ENCODE peak calls at places on chromosomes 13 and 19, in six cellular contexts. M is tibial nerve, Y is SK-N-SH, W is thoracic aorta, G is pancreas, A is left lung. O is an unnamed sample.

GRCh38 chr13:24306632-24307031 is 2.7 kb upstream of the C1QTNF9 start:
- DNase-seq in M (no peak), W (no peak), Y (no peak), A (no peak), G (no peak), O (no peak)

GRCh38 chr19:7512400-7512851 is 3.5 kb upstream of the ZNF358 start:
- DNase-seq in A (peak), M (no peak), G (no peak), Y (no peak), W (no peak), O (no peak)

GRCh38 chr13:43195551-43195950 is 172.2 kb downstream of the DNAJC15 start:
- DNase-seq in M (no peak), G (no peak), Y (no peak), A (no peak), W (no peak), O (no peak)

GRCh38 chr13:99859178-99860177 is 112.1 kb downstream of the ZIC5 start:
- DNase-seq in G (no peak), W (no peak), A (peak), Y (no peak), M (no peak), O (no peak)

GRCh38 chr13:74024314-74024713 is 109.9 kb downstream of the KLF12 start:
- DNase-seq in G (no peak), A (no peak), W (no peak), M (no peak), Y (no peak), O (no peak)

GRCh38 chr19:8459520-8460260 is 14.9 kb downstream of the HNRNPM start:
- DNase-seq in A (no peak), G (no peak), Y (no peak), M (no peak), W (no peak), O (no peak)

GRCh38 chr19:51788936-51789795 is 5.8 kb upstream of the FPR3 start:
- DNase-seq in W (no peak), Y (no peak), M (no peak), A (no peak), G (no peak), O (no peak)

GRCh38 chr19:31270897-31271568 is 78.2 kb downstream of the TSHZ3 start:
- DNase-seq in Y (no peak), A (no peak), W (no peak), G (no peak), M (no peak), O (no peak)

GRCh38 chr19:22708983-22709382 is 74.9 kb downstream of the ZNF492 start:
- DNase-seq in Y (no peak), G (no peak), W (no peak), A (peak), M (no peak), O (no peak)

GRCh38 chr13:37701306-37701705 is 102.7 kb upstream of the POSTN start:
- DNase-seq in W (no peak), M (no peak), G (no peak), Y (no peak), A (no peak), O (no peak)

GRCh38 chr19:17580470-17581000 is 25.1 kb downstream of the COLGALT1 start:
- DNase-seq in A (no peak), M (no peak), G (no peak), Y (no peak), W (no peak), O (no peak)
- H3K27ac ChIP-seq in A (no peak), M (no peak), G (no peak), Y (no peak), W (no peak), O (no peak)

GRCh38 chr19:4742717-4743646 is 19.3 kb upstream of the DPP9 start:
- DNase-seq in A (no peak), M (no peak), W (no peak), Y (peak), G (no peak), O (no peak)

GRCh38 chr19:4745986-4746385 is 22.3 kb upstream of the DPP9 start:
- DNase-seq in W (no peak), Y (no peak), A (no peak), M (no peak), G (no peak), O (no peak)

GRCh38 chr19:4748589-4748988 is 24.9 kb upstream of the DPP9 start:
- DNase-seq in G (no peak), A (no peak), W (no peak), M (no peak), Y (no peak), O (peak)

GRCh38 chr19:4748185-4748584 is 24.5 kb upstream of the DPP9 start:
- DNase-seq in M (no peak), A (no peak), Y (no peak), G (no peak), W (no peak), O (no peak)

GRCh38 chr19:4744451-4745170 is 21.0 kb upstream of the DPP9 start:
- DNase-seq in W (no peak), M (no peak), G (no peak), Y (no peak), A (no peak), O (no peak)
- H3K27ac ChIP-seq in W (peak), M (peak), G (peak), Y (peak), A (no peak), O (no peak)

GRCh38 chr19:4873930-4874329 is 6.5 kb upstream of the PLIN3 start:
- DNase-seq in W (no peak), Y (no peak), A (no peak), G (no peak), M (no peak), O (no peak)

GRCh38 chr19:4879041-4879440 is 11.6 kb upstream of the PLIN3 start:
- DNase-seq in Y (no peak), A (no peak), W (no peak), G (no peak), M (no peak), O (no peak)

GRCh38 chr19:4877753-4878490 is 10.5 kb upstream of the PLIN3 start:
- DNase-seq in G (no peak), W (peak), Y (peak), A (no peak), M (peak), O (peak)

DNA sequence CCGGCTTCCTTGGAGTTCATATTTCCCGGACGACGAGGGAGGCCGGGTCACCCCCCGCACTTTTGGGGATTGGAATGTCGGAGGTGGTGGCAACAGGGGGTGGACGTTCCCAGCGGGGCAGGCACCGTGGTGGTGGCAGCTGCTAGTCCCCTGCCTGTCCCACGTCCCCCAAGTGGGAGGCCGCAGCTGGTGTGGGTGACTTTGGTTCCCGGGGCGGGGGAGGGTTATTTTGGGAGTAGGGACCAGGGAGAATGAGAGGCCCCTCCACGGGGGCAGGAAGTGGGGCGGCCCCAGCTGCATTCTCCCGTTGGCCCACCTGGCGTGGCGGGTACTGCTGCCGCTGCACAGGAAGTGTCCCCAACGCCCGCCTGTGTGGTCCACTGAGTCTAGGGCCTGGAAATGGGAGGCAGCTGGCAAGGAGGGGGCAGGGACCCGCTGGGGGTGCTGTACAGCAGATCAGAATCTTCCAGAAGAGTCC is 11.1 kb upstream of the PLIN3 start:
- DNase-seq in A (no peak), Y (no peak), G (no peak), W (no peak), M (no peak), O (peak)
- H3K27ac ChIP-seq in A (no peak), Y (no peak), G (peak), W (peak), M (peak), O (peak)

GRCh38 chr13:44273216-44273615 is 100.4 kb upstream of the SERP2 start:
- DNase-seq in A (no peak), W (no peak), Y (no peak), G (no peak), M (no peak), O (no peak)
- H3K27ac ChIP-seq in A (peak), W (peak), Y (no peak), G (no peak), M (peak), O (peak)

DNA sequence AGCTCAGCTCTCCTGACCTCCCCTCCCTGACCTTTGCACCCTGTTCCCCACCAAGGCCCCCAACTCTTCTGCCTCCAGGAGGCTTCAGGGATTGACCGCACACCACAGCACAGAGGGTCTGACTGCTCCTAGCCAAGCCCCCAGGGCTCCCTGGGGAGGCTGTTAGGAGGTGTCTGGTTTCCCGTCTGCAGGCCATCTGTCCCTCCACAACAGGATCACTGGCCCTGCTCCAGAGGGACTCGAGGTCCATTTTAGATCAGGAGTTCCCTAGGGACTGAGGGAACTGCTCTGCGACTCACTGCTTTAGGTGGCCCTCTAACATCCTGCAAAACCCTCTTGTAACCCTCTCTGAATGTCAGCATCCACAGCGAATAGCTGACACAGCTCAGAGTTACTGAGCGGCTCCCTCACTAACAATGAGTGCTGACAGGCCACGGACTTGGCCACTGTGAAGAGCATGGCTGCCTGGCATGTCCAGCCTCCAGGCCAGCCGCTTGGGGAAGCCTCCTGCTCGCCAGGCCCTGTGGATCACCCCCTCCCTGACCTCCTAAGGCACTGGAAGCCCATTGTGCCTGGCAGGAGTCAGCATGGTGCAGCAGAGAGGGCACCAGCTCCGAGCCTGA is 17.7 kb downstream of the GRIK5 start:
- DNase-seq in W (no peak), G (no peak), A (peak), M (no peak), Y (peak), O (no peak)
- H3K27ac ChIP-seq in W (no peak), G (no peak), A (no peak), M (no peak), Y (no peak), O (no peak)

GRCh38 chr19:19033176-19033425 is 216 bp downstream of the SUGP2 start:
- DNase-seq in G (no peak), Y (no peak), A (no peak), W (no peak), M (no peak), O (no peak)

GRCh38 chr19:19027228-19027627 is 6.1 kb downstream of the SUGP2 start:
- DNase-seq in A (no peak), M (no peak), G (no peak), W (no peak), Y (no peak), O (no peak)

GRCh38 chr19:19032420-19033175 is 719 bp downstream of the SUGP2 start:
- DNase-seq in M (peak), W (peak), G (no peak), A (no peak), Y (peak), O (peak)

GRCh38 chr19:19026299-19026971 is 6.9 kb downstream of the SUGP2 start:
- DNase-seq in M (no peak), Y (no peak), A (no peak), W (no peak), G (no peak), O (no peak)

GRCh38 chr19:19028526-19028925 is 4.8 kb downstream of the SUGP2 start:
- DNase-seq in Y (no peak), W (no peak), G (no peak), M (no peak), A (no peak), O (no peak)
- H3K27ac ChIP-seq in Y (no peak), W (no peak), G (no peak), M (no peak), A (no peak), O (no peak)

GRCh38 chr13:30872195-30872594 is 33.9 kb upstream of the MEDAG start:
- DNase-seq in A (peak), W (no peak), Y (no peak), G (no peak), M (no peak), O (no peak)

GRCh38 chr13:30874111-30874510 is 32.0 kb upstream of the MEDAG start:
- DNase-seq in W (no peak), M (no peak), A (no peak), G (no peak), Y (no peak), O (no peak)

GRCh38 chr13:30872685-30873443 is 33.2 kb upstream of the MEDAG start:
- DNase-seq in W (no peak), M (no peak), G (no peak), A (no peak), Y (peak), O (no peak)

GRCh38 chr13:30874561-30874960 is 31.5 kb upstream of the MEDAG start:
- DNase-seq in G (no peak), A (no peak), Y (no peak), W (no peak), M (no peak), O (no peak)

GRCh38 chr13:30873519-30873918 is 32.6 kb upstream of the MEDAG start:
- DNase-seq in Y (no peak), A (no peak), G (no peak), W (no peak), M (no peak), O (no peak)
- H3K27ac ChIP-seq in Y (peak), A (no peak), G (no peak), W (peak), M (no peak), O (peak)

DNA sequence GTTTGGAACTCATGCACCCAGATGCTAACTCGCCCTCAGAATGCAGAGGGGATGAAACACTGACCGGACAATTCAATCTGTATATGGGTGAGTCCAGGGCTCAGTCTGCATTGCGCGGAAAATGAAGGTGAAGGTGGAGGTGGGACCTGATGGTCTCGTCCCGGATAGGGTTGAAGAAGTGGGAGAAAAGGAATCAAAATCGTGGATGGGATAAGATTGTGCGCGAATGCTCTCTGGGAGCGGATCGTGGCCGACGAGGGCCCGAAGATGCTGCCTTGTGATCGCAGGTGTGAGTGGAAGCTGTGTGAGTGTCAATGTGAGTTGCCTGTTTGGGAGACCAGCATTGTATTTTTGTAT is 594 bp upstream of the ZNF850 start:
- DNase-seq in W (no peak), A (no peak), M (no peak), Y (no peak), G (no peak), O (no peak)
- H3K27ac ChIP-seq in W (peak), A (peak), M (no peak), Y (peak), G (no peak), O (no peak)

GRCh38 chr13:73000027-73000674 is 58.7 kb upstream of the KLF5 start:
- DNase-seq in W (no peak), G (no peak), Y (no peak), M (no peak), A (no peak), O (no peak)
- H3K27ac ChIP-seq in W (no peak), G (no peak), Y (peak), M (no peak), A (peak), O (no peak)

DNA sequence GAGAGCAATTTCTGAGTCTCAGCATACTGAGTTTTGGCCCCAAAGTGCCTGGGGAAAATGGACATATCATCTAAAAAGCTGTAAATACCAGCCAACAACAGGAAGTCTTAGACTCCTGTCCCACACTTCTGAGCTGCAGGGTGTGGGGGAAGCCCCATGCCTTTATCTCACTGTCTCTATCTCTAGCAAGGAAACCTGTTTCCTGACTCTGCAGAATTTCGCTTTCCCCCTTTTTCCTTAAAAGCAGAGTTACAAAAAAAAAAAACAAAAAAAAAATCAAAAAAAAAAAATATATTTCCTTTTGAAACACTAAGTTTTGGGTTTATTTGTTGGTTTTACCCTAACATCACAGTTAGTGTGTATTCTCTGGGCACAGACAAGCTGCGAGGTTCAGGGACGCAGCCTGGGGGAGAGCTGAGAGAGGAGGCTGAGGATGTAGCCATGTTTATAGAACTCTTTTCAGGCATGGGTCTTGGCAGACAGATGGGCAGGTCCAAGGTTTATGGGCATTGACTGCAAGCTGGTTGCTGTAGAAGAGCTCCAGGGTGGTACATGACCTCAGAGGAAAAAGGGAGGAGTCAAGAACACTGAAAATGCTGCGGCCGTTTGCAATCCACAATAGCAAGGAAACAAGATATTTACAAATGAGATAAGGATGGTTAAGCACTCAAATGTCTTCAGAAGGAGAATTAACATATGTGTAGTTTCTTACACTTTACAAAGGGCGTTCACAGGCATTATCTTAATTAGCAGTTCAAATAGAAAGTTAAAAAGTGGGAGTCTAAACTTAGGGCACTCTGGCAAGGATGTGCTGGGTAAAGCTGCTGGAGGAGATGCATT is 4.9 kb downstream of the MBNL2 start:
- DNase-seq in Y (no peak), A (no peak), G (no peak), W (no peak), M (no peak), O (no peak)
- H3K27ac ChIP-seq in Y (peak), A (peak), G (peak), W (peak), M (peak), O (no peak)